ENCODE peak calls at places on chromosomes 2 and 18, in six cellular contexts. G, Q, D, F, C and J are unnamed samples.

GRCh38 chr2:150690870-150691269 is 203.4 kb upstream of the RND3 start:
- DNase-seq in G (no peak), F (peak; percentile 71), D (no peak), Q (no peak), C (no peak), J (no peak)

GRCh38 chr18:79335833-79336360 is 59.8 kb upstream of the NFATC1 start:
- DNase-seq in G (no peak), Q (no peak), C (no peak), D (no peak), F (no peak), J (no peak)

GRCh38 chr2:230907361-230908093 is 17.5 kb downstream of the GPR55 start:
- DNase-seq in C (no peak), Q (no peak), G (no peak), D (no peak), F (no peak), J (no peak)

GRCh38 chr2:214810670-214811069 is 1.2 kb upstream of the BARD1 start:
- DNase-seq in F (peak; percentile 46), C (no peak), Q (no peak), G (no peak), D (no peak), J (no peak)

GRCh38 chr2:39356922-39357639 is 80.0 kb downstream of the MAP4K3 start:
- DNase-seq in G (no peak), F (no peak), C (no peak), Q (no peak), D (no peak), J (no peak)

GRCh38 chr2:186912979-186913378 is 64.0 kb upstream of the ZSWIM2 start:
- DNase-seq in C (no peak), Q (no peak), F (no peak), D (no peak), G (no peak), J (no peak)

GRCh38 chr18:7757175-7757574 is 190.1 kb downstream of the PTPRM start:
- DNase-seq in F (peak; percentile 67), D (no peak), C (no peak), Q (no peak), G (no peak), J (no peak)

GRCh38 chr18:47915229-47915628 is 15.2 kb downstream of the SMAD2 start:
- DNase-seq in C (no peak), G (no peak), D (no peak), Q (no peak), F (peak; percentile 30), J (no peak)

GRCh38 chr2:10148268-10148667 is 25.7 kb downstream of the RRM2 start:
- DNase-seq in F (no peak), D (no peak), Q (no peak), G (no peak), C (no peak), J (no peak)

GRCh38 chr18:13568443-13569392 is 157.6 kb downstream of the FAM210A start:
- DNase-seq in C (no peak), F (no peak), Q (no peak), D (peak; percentile 9), G (no peak), J (no peak)

GRCh38 chr2:98507940-98508689 is 63.5 kb downstream of the INPP4A start:
- DNase-seq in G (peak; percentile 72), D (no peak), C (no peak), F (no peak), Q (no peak), J (no peak)

GRCh38 chr2:8086796-8087479 is 594.9 kb upstream of the ID2 start:
- DNase-seq in F (peak; percentile 98), D (peak; percentile 38), G (no peak), C (no peak), Q (no peak), J (no peak)

GRCh38 chr18:58223717-58224424 is 179.8 kb downstream of the NEDD4L start:
- DNase-seq in C (no peak), Q (no peak), G (peak; percentile 82), D (peak; percentile 86), F (peak; percentile 97), J (no peak)

GRCh38 chr2:197008229-197008628 is 81.7 kb upstream of the PGAP1 start:
- DNase-seq in F (peak; percentile 87), D (peak; percentile 12), Q (no peak), G (no peak), C (no peak), J (no peak)

GRCh38 chr18:45805551-45805950 is 19.9 kb upstream of the SIGLEC15 start:
- DNase-seq in D (no peak), Q (no peak), C (no peak), F (no peak), G (no peak), J (no peak)

GRCh38 chr2:109407401-109408335 is 206.1 kb downstream of the SEPTIN10 start:
- DNase-seq in Q (no peak), C (no peak), G (no peak), F (no peak), D (no peak), J (no peak)

GRCh38 chr2:71243548-71244301 is 16.8 kb upstream of the PAIP2B start:
- DNase-seq in D (no peak), G (no peak), C (no peak), Q (no peak), F (no peak), J (no peak)

GRCh38 chr18:12911025-12911927 is 27.2 kb upstream of the PTPN2 start:
- DNase-seq in Q (peak; percentile 10), F (peak; percentile 32), D (no peak), G (no peak), C (peak; percentile 17), J (no peak)

GRCh38 chr2:105573910-105574655 is 170.6 kb upstream of the NCK2 start:
- DNase-seq in C (no peak), G (no peak), D (no peak), F (no peak), Q (no peak), J (no peak)

GRCh38 chr2:130966149-130967019 is 126.9 kb downstream of the FAM168B start:
- DNase-seq in D (no peak), G (no peak), C (no peak), Q (no peak), F (no peak), J (no peak)

GRCh38 chr18:63848159-63848558 is 39.3 kb upstream of the SERPINB2 start:
- DNase-seq in D (peak; percentile 70), C (no peak), F (peak; percentile 76), Q (no peak), G (no peak), J (no peak)

GRCh38 chr2:172178035-172178434 is 75.3 kb upstream of the DLX2 start:
- DNase-seq in C (no peak), G (no peak), F (peak; percentile 65), D (no peak), Q (no peak), J (no peak)

GRCh38 chr2:181955010-181955409 is 30.6 kb upstream of the PPP1R1C start:
- DNase-seq in G (no peak), Q (no peak), F (peak; percentile 40), D (peak; percentile 54), C (no peak), J (no peak)

GRCh38 chr2:174004900-174005605 is 39.9 kb upstream of the SP3 start:
- DNase-seq in C (no peak), G (peak; percentile 79), F (peak; percentile 93), D (no peak), Q (no peak), J (no peak)

GRCh38 chr2:174007010-174007409 is 41.8 kb upstream of the SP3 start:
- DNase-seq in C (no peak), F (no peak), G (no peak), Q (no peak), D (no peak), J (no peak)

GRCh38 chr2:174004311-174004695 is 39.1 kb upstream of the SP3 start:
- DNase-seq in F (no peak), Q (no peak), D (no peak), G (no peak), C (no peak), J (no peak)

GRCh38 chr2:174003635-174004310 is 38.6 kb upstream of the SP3 start:
- DNase-seq in Q (no peak), F (no peak), C (no peak), D (no peak), G (no peak), J (no peak)

GRCh38 chr2:174005801-174006419 is 40.7 kb upstream of the SP3 start:
- DNase-seq in G (no peak), C (no peak), Q (no peak), F (no peak), D (no peak), J (no peak)
- H3K27ac ChIP-seq in G (peak overlapping the region; percentile 71), C (no peak overlapping the region), Q (no peak overlapping the region), F (peak overlapping the region; percentile 73), D (no peak overlapping the region), J (no peak overlapping the region)

DNA sequence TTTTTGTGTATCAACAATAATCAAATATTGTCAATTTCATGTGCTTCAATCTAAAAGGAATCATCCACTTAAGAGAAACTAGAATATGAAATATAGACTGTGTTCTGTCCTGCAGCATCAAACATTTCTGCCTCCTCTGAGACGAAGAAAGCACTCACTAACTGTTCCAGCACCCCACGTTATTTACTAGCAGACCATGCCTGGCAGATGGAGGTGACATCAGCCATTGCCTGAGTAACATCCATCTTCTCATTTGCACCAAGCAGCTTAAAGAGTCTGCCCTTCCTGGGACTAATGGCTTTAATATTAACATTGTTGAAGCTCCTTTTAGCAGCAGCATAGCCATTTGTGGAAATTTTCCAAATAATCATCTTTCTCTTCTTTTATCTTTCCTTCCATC is 25.7 kb downstream of the SGPP2 start:
- DNase-seq in D (no peak), F (no peak), C (no peak), G (no peak), Q (no peak), J (no peak)
- H3K27ac ChIP-seq in D (no peak overlapping the region), F (no peak overlapping the region), C (no peak overlapping the region), G (no peak overlapping the region), Q (no peak overlapping the region), J (no peak overlapping the region)

GRCh38 chr2:200156140-200156858 is 150.2 kb upstream of the SPATS2L start:
- DNase-seq in C (no peak), F (peak; percentile 94), D (peak; percentile 62), Q (no peak), G (peak; percentile 62), J (no peak)

GRCh38 chr2:200159829-200160781 is 146.4 kb upstream of the SPATS2L start:
- DNase-seq in C (no peak), G (no peak), D (no peak), Q (no peak), F (peak; percentile 63), J (no peak)

GRCh38 chr2:200158586-200159365 is 147.7 kb upstream of the SPATS2L start:
- DNase-seq in F (no peak), D (no peak), Q (no peak), G (no peak), C (no peak), J (no peak)

GRCh38 chr2:200159366-200159720 is 147.2 kb upstream of the SPATS2L start:
- DNase-seq in C (no peak), D (no peak), G (no peak), Q (no peak), F (no peak), J (no peak)

DNA sequence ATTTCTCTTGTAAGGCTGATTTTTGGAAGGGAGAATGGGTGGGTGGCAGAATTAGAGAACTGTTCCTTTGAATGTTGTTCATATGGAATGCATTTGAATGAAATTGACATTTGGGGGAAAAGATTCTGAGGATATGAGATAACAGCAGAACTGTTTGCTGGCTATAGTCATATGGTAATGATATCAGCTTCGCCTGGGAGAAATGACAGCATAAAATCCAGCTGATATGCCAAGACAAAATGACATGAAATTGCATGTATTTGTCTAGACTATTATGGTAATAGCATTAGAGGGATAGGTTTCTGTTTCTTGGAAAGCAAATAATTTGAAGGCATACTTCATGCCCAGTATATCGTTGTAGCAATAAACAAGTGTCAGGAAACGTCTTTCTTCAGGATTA is 150.8 kb upstream of the SPATS2L start:
- DNase-seq in G (no peak), Q (no peak), D (no peak), C (no peak), F (no peak), J (no peak)
- H3K27ac ChIP-seq in G (no peak overlapping the region), Q (no peak overlapping the region), D (peak overlapping the region; percentile 22), C (no peak overlapping the region), F (no peak overlapping the region), J (no peak overlapping the region)

GRCh38 chr2:31233741-31234689 is at the start of gene EHD3:
- DNase-seq in F (peak; percentile 97), D (peak; percentile 93), C (peak; percentile 46), Q (peak; percentile 90), G (peak; percentile 85), J (peak; percentile 85)
- H3K27ac ChIP-seq in F (peak within 1 kb of the TSS; percentile 17), D (peak within 1 kb of the TSS; percentile 80), C (no peak within 1 kb of the TSS), Q (peak within 1 kb of the TSS; percentile 74), G (peak within 1 kb of the TSS; percentile 75), J (no peak within 1 kb of the TSS)